ENCODE peak calls at places on chromosome 12, in four cellular contexts. A is left lung, H is iPS-NIHi11, W is sciatic nerve. Q is an unnamed sample.
A peak's percentile ranks its signal among the peaks of the same experiment; 100 is the strongest.

GRCh38 chr12:51898937-51899336 is 8.4 kb upstream of the ACVRL1 start:
- DNase-seq in A (no peak), H (no peak), W (no peak), Q (no peak)

GRCh38 chr12:56014205-56014604 is 6.6 kb upstream of the IKZF4 start:
- DNase-seq in A (no peak), H (peak; percentile 39), W (no peak), Q (no peak)

GRCh38 chr12:52155048-52155868 is 36.6 kb downstream of the KRT80 start:
- DNase-seq in A (peak; percentile 62), H (no peak), W (no peak), Q (no peak)

GRCh38 chr12:1443421-1444141 is 150.8 kb downstream of the FBXL14 start:
- DNase-seq in A (no peak), H (no peak), W (no peak), Q (no peak)

GRCh38 chr12:127599441-127599840 is 667.5 kb upstream of the TMEM132C start:
- DNase-seq in A (no peak), H (no peak), W (no peak), Q (no peak)

GRCh38 chr12:3698218-3698974 is 54.5 kb downstream of the CRACR2A start:
- DNase-seq in A (no peak), H (no peak), W (no peak), Q (no peak)

GRCh38 chr12:104454997-104455396 is 1.8 kb upstream of the CHST11 start:
- DNase-seq in A (no peak), H (no peak), W (no peak), Q (no peak)

GRCh38 chr12:127761880-127762279 is 505.1 kb upstream of the TMEM132C start:
- DNase-seq in A (no peak), H (no peak), W (no peak), Q (peak; percentile 13)

GRCh38 chr12:94648578-94648977 is 1.8 kb downstream of the TMCC3 start:
- DNase-seq in A (no peak), H (no peak), W (no peak), Q (no peak)

GRCh38 chr12:132315507-132315906 is 13.9 kb downstream of the GALNT9 start:
- DNase-seq in A (peak; percentile 60), H (no peak), W (no peak), Q (no peak)

GRCh38 chr12:104458645-104459555 is 2.2 kb downstream of the CHST11 start:
- DNase-seq in A (no peak), H (peak; percentile 32), W (peak; percentile 59), Q (no peak)

GRCh38 chr12:52202361-52203078 is 10.7 kb upstream of the KRT80 start:
- DNase-seq in A (peak; percentile 58), H (peak; percentile 37), W (no peak), Q (no peak)

GRCh38 chr12:63922446-63922845 is 77.9 kb downstream of the SRGAP1 start:
- DNase-seq in A (no peak), H (no peak), W (no peak), Q (no peak)

GRCh38 chr12:83805873-83806272 is 1106.7 kb downstream of the SLC6A15 start:
- DNase-seq in A (no peak), H (no peak), W (no peak), Q (no peak)

GRCh38 chr12:6148061-6148460 is 23.6 kb upstream of the VWF start:
- DNase-seq in A (no peak), H (no peak), W (no peak), Q (no peak)

GRCh38 chr12:68040450-68041075 is 51.3 kb downstream of the IFNG-AS1 start:
- DNase-seq in A (no peak), H (peak; percentile 83), W (peak; percentile 75), Q (peak; percentile 53)

Q was measured in GDM1.